ENCODE peak calls at places on chromosomes 2 and 18, in ten cellular contexts. D is tibial nerve; T is A549; Z is OCI-LY7; F is choroid plexus epithelial cell; L is GM13976; C is CD8-positive, alpha-beta T cell; J is cardiac fibroblast; K is body of pancreas; Y is nephron progenitor cell. V is an unnamed sample.

GRCh38 chr18:45139478-45139877 is 458.8 kb downstream of the SETBP1 start:
- DNase-seq in J (no peak), K (no peak), Y (no peak), Z (no peak), L (no peak), T (no peak), C (no peak), F (no peak), D (no peak), V (no peak)

GRCh38 chr18:13471495-13471845 is 252.9 kb downstream of the LDLRAD4 start:
- DNase-seq in D (no peak), C (no peak), J (no peak), T (no peak), L (no peak), Z (no peak), K (no peak), Y (no peak), F (no peak), V (no peak)

GRCh38 chr2:188909036-188909435 is 65.1 kb upstream of the COL3A1 start:
- DNase-seq in F (peak), K (no peak), T (no peak), D (no peak), L (no peak), C (no peak), Y (no peak), J (peak), Z (no peak), V (no peak)

GRCh38 chr2:3430211-3430610 is 50.7 kb downstream of the TRAPPC12 start:
- DNase-seq in C (no peak), K (no peak), J (peak), Y (no peak), L (no peak), T (no peak), D (no peak), Z (no peak), F (peak), V (no peak)

GRCh38 chr2:210363261-210363660 is 48.3 kb upstream of the MYL1 start:
- DNase-seq in T (no peak), C (no peak), F (peak), L (no peak), Z (peak), D (no peak), K (no peak), Y (no peak), J (no peak), V (no peak)

GRCh38 chr2:54728669-54729120 is 5.2 kb downstream of the EML6 start:
- DNase-seq in F (peak), L (no peak), D (no peak), Z (no peak), T (peak), C (no peak), K (no peak), J (peak), Y (no peak), V (peak)

GRCh38 chr2:145155196-145155595 is 635.3 kb upstream of the ZEB2 start:
- DNase-seq in D (no peak), Y (no peak), J (no peak), F (no peak), Z (no peak), L (no peak), T (no peak), C (no peak), K (no peak), V (no peak)

GRCh38 chr2:209771474-209772292 is at the start of gene UNC80:
- DNase-seq in C (no peak), J (peak), Y (peak), K (peak), T (peak), D (no peak), Z (no peak), F (peak), L (peak), V (no peak)

GRCh38 chr2:1900736-1901135 is 156.4 kb upstream of the PXDN start:
- DNase-seq in F (peak), Y (no peak), K (no peak), J (no peak), T (no peak), D (no peak), Z (no peak), C (no peak), L (no peak), V (no peak)

GRCh38 chr18:40004246-40004645 is 1950.8 kb upstream of the PIK3C3 start:
- DNase-seq in D (no peak), T (no peak), Y (no peak), F (no peak), C (no peak), L (no peak), Z (no peak), J (no peak), K (no peak), V (no peak)

GRCh38 chr2:60312618-60313017 is 240.8 kb downstream of the BCL11A start:
- DNase-seq in Z (no peak), T (no peak), K (no peak), J (no peak), F (no peak), C (no peak), Y (no peak), L (peak), D (no peak), V (no peak)

GRCh38 chr2:114442545-114442944 is at the start of gene DPP10:
- DNase-seq in T (no peak), J (peak), D (no peak), Z (peak), Y (peak), L (no peak), C (no peak), K (no peak), F (peak), V (no peak)

GRCh38 chr18:7946724-7947377 is 379.7 kb downstream of the PTPRM start:
- DNase-seq in Z (no peak), C (no peak), F (peak), Y (peak), D (no peak), J (peak), K (peak), T (peak), L (no peak), V (peak)

GRCh38 chr2:19648583-19648982 is 253.2 kb downstream of the TTC32 start:
- DNase-seq in Y (no peak), L (no peak), F (peak), Z (no peak), C (no peak), T (peak), J (peak), D (no peak), K (no peak), V (peak)

GRCh38 chr2:112958428-112959108 is 19.2 kb upstream of the IL36G start:
- DNase-seq in Z (peak), Y (peak), L (peak), K (peak), C (peak), J (peak), F (peak), D (no peak), T (peak), V (peak)

GRCh38 chr2:29238497-29238896 is 123.3 kb downstream of the CLIP4 start:
- DNase-seq in D (no peak), L (peak), J (peak), C (no peak), Z (peak), T (peak), K (no peak), Y (no peak), F (peak), V (peak)

GRCh38 chr2:120597595-120598193 is 138.0 kb upstream of the GLI2 start:
- DNase-seq in Z (no peak), J (no peak), C (no peak), Y (no peak), D (no peak), L (no peak), K (no peak), T (no peak), F (peak), V (no peak)

GRCh38 chr18:13797157-13797611 is 26.8 kb upstream of the MC5R start:
- DNase-seq in T (no peak), D (no peak), L (no peak), J (peak), Z (no peak), C (no peak), K (no peak), Y (no peak), F (peak), V (no peak)

GRCh38 chr18:59659486-59660187 is 37.6 kb downstream of the CCBE1 start:
- DNase-seq in Y (no peak), C (no peak), F (peak), D (no peak), J (peak), L (no peak), T (no peak), Z (no peak), K (no peak), V (peak)

GRCh38 chr2:102253753-102254150 is 57.6 kb upstream of the IL1RL1 start:
- DNase-seq in F (peak), L (no peak), C (no peak), K (no peak), Z (no peak), D (no peak), J (peak), Y (no peak), T (no peak), V (no peak)
- TF ChIP-seq CTCF in F (peak), L (no peak), C (no peak), K (no peak), Z (peak), D (no peak), J (peak), Y (no peak), T (peak), V (peak)

DNA sequence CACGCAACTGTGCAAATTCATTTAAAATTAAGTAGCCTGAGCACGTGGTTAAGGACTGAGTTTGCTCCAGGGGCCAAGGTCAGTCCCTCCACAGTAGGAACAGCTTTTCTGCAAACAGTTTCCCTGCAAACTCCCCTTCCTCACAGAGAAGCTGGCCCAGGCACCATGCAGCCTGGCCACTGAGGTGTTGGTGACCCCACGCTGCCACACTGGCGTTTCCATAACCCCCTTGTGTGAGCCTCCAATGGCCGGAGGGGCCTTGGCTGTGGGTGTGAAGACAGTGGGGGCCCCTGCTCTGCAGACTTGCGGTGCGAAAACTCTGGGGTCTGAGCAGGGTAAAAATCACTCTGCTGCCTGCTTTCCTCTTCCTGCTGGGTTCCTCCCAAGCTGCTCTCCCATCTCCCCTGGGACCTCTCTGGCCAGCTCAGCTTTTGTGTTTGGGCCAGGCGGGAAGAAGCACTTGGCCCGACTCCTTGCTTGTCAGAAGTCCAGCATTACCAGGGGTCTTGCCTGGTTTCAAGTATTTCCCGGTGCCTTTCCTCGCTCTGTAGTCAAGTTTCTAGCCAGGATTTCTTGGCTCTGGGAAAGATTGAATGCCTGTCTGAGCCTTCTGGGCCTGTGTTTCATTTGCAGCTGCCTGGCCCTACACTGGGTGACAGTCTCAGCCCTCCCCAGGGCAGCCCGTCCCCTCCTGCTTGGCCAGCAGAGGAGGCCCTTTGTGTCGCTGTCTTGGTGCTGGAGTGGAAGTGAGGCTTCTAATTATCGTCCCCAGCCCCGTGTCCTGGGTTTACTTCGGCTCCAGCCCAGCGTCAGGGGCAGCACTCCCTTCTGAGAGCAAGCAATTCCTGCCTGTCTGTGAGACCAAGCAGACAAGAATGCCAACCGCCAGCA is 131.4 kb upstream of the SLC1A4 start:
- DNase-seq in K (peak), T (no peak), Y (peak), D (no peak), F (peak), Z (no peak), C (no peak), L (no peak), J (peak), V (no peak)
- TF ChIP-seq CTCF in K (no peak), T (no peak), Y (no peak), D (no peak), F (no peak), Z (no peak), C (no peak), L (no peak), J (no peak), V (no peak)

GRCh38 chr18:77111449-77112160 is 21.0 kb downstream of the MBP start:
- DNase-seq in Z (no peak), D (no peak), T (no peak), K (no peak), Y (no peak), F (no peak), J (no peak), L (no peak), C (peak), V (no peak)

GRCh38 chr18:77114070-77114563 is 18.5 kb downstream of the MBP start:
- DNase-seq in T (no peak), J (no peak), K (no peak), Z (no peak), D (no peak), C (no peak), L (no peak), F (no peak), Y (no peak), V (no peak)

GRCh38 chr18:77110936-77111335 is 21.6 kb downstream of the MBP start:
- DNase-seq in K (no peak), D (no peak), J (no peak), F (no peak), L (no peak), Y (no peak), T (no peak), C (peak), Z (no peak), V (no peak)

GRCh38 chr18:77113361-77114069 is 19.1 kb downstream of the MBP start:
- DNase-seq in F (no peak), Z (no peak), Y (no peak), C (peak), L (no peak), J (no peak), T (no peak), K (no peak), D (no peak), V (no peak)

GRCh38 chr18:77112161-77112801 is 20.3 kb downstream of the MBP start:
- DNase-seq in L (no peak), Y (no peak), T (no peak), C (peak), F (no peak), J (no peak), D (no peak), Z (no peak), K (no peak), V (no peak)
- TF ChIP-seq CTCF in L (no peak), Y (no peak), T (no peak), C (no peak), F (no peak), J (no peak), D (no peak), Z (no peak), K (no peak), V (no peak)

DNA sequence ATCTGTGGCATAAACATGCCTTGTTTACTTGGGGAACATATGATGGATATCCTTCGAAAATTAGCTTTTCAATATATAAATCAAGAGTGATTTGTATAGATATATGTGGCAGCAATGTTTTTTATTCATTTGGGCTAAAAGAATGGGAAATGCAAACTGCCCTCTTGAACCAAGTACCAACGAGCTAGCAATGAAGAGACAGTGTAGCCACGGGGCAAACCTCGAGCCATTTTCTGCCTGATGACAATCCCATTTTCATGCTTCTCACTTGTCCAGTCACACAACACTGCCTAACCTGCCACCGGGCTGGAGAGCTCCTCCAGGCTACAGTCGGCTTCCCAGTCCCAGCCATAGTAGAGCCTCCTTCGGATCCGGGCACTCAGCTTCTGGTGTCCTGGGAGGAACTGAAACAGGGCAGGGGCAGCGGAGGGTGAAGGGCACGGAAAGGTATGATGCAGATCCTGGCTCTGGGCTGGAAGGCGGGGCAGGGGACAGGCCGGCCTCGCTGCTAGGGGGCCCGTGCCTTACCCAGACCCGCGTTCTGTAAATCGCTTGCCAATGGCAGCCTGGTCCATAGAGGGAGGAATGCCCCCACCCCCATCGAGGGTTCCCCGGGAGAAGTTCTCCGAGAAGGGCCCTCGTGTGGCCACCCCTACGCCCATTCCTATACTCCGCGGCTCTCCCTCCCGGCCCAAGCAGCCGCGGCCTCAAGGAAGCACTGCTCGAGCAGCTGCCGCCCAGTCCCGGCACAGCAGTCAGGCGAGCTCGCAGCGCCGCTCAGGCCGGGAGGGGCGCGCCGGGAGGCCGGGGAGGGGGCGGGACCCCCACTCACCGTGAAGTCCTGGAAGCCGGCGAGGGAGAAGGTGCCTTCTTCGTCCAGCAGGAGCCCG is 552 bp downstream of the CNPPD1 start:
- DNase-seq in Y (no peak), F (peak), Z (peak), C (no peak), L (peak), D (peak), T (peak), J (peak), K (peak), V (peak)
- TF ChIP-seq CTCF in Y (no peak), F (no peak), Z (no peak), C (no peak), L (no peak), D (no peak), T (no peak), J (no peak), K (no peak), V (peak)

GRCh38 chr2:131031875-131032274 is 61.4 kb downstream of the FAM168B start:
- DNase-seq in Z (no peak), D (no peak), Y (no peak), C (no peak), K (no peak), J (no peak), T (no peak), F (no peak), L (no peak), V (no peak)
- TF ChIP-seq CTCF in Z (no peak), D (no peak), Y (no peak), C (no peak), K (no peak), J (no peak), T (no peak), F (no peak), L (no peak), V (no peak)

GRCh38 chr2:108413731-108414130 is 35.3 kb upstream of the GCC2 start:
- DNase-seq in K (no peak), J (no peak), D (no peak), L (no peak), F (peak), C (no peak), Y (no peak), T (no peak), Z (no peak), V (no peak)

GRCh38 chr2:108414945-108415344 is 34.1 kb upstream of the GCC2 start:
- DNase-seq in C (no peak), Y (no peak), K (no peak), D (no peak), J (no peak), F (no peak), T (no peak), Z (no peak), L (no peak), V (no peak)

GRCh38 chr2:108414256-108414876 is 34.6 kb upstream of the GCC2 start:
- DNase-seq in K (no peak), Z (no peak), J (peak), D (no peak), Y (no peak), C (no peak), L (no peak), T (no peak), F (no peak), V (peak)

GRCh38 chr2:108418416-108418815 is 30.6 kb upstream of the GCC2 start:
- DNase-seq in K (no peak), L (no peak), F (no peak), T (no peak), C (no peak), J (no peak), Z (no peak), Y (no peak), D (no peak), V (no peak)

DNA sequence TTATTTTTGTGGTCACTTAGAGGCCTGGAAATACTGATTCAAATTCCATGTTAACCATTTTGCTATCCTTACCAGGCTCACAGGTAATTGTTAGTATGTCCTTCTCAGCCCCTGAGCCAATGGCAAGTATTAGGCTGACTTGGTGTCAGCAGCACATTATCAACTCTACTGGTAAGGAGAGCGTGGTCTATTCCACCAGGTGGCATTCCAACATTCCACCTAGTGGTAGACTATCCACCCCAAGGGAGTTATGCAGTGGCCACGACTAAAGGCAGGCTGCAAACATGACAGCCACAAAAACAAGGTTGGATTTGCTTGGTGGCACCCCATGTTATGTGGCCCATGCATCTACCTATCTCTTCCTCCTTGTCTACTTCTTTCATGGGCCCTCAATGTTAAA is 31.8 kb upstream of the GCC2 start:
- DNase-seq in K (no peak), C (no peak), L (no peak), D (no peak), Y (no peak), F (no peak), Z (peak), J (no peak), T (no peak), V (no peak)
- TF ChIP-seq CTCF in K (no peak), C (no peak), L (peak), D (no peak), Y (no peak), F (no peak), Z (peak), J (no peak), T (peak), V (peak)

GRCh38 chr2:31925517-31925916 is 85.3 kb downstream of the MEMO1 start:
- DNase-seq in C (no peak), Y (no peak), K (no peak), D (no peak), F (no peak), T (no peak), Z (no peak), L (no peak), J (no peak), V (no peak)
- TF ChIP-seq CTCF in C (no peak), Y (no peak), K (no peak), D (no peak), F (no peak), T (no peak), Z (no peak), L (no peak), J (no peak), V (no peak)